ENCODE peak calls at places on chromosomes 5 and 9, in nine cellular contexts. F is GM23248, A is fibroblast of lung, V is neuronal stem cell, C is IMR-90, N is colonic mucosa, Z is SK-N-MC, B is HepG2, O is adipocyte. U is an unnamed sample.
A peak's percentile ranks its signal among the peaks of the same experiment; 100 is the strongest.

GRCh38 chr5:170307575-170308465 is 10.2 kb upstream of the LCP2 start:
- DNase-seq in F (peak; percentile 53), A (peak; percentile 38), V (peak; percentile 23), C (peak; percentile 63), N (peak; percentile 39), Z (no peak), B (no peak), O (no peak), U (peak; percentile 80)

GRCh38 chr5:125439243-125439642 is 692.8 kb upstream of the ZNF608 start:
- DNase-seq in F (no peak), A (no peak), V (no peak), C (no peak), N (no peak), Z (no peak), B (no peak), O (no peak), U (no peak)

GRCh38 chr5:176319827-176320554 is 41.6 kb downstream of the KIAA1191 start:
- DNase-seq in F (peak; percentile 22), A (peak; percentile 5), V (no peak), C (peak; percentile 6), N (no peak), Z (no peak), B (peak; percentile 18), O (peak; percentile 3), U (no peak)

GRCh38 chr5:152688561-152689274 is 283.6 kb upstream of the NMUR2 start:
- DNase-seq in F (peak; percentile 93), A (peak; percentile 99), V (no peak), C (peak; percentile 11), N (no peak), Z (no peak), B (no peak), O (peak; percentile 28), U (peak; percentile 75)

GRCh38 chr9:107243757-107244156 is 39.3 kb upstream of the RAD23B start:
- DNase-seq in F (peak; percentile 48), A (peak; percentile 94), V (no peak), C (peak; percentile 83), N (peak; percentile 82), Z (no peak), B (peak; percentile 89), O (peak; percentile 32), U (no peak)

GRCh38 chr5:172569862-172570558 is 71.1 kb upstream of the NEURL1B start:
- DNase-seq in F (no peak), A (no peak), V (no peak), C (no peak), N (peak; percentile 61), Z (no peak), B (no peak), O (no peak), U (peak; percentile 38)

GRCh38 chr5:174794941-174795672 is 70.7 kb downstream of the MSX2 start:
- DNase-seq in F (no peak), A (peak; percentile 76), V (no peak), C (no peak), N (no peak), Z (no peak), B (no peak), O (no peak), U (no peak)

GRCh38 chr9:15221746-15222145 is 85.3 kb downstream of the TTC39B start:
- DNase-seq in F (peak; percentile 69), A (no peak), V (no peak), C (no peak), N (no peak), Z (no peak), B (no peak), O (peak; percentile 69), U (no peak)

GRCh38 chr9:127809562-127810377 is 7.1 kb downstream of the FPGS start:
- DNase-seq in F (peak; percentile 56), A (peak; percentile 20), V (peak; percentile 51), C (no peak), N (peak; percentile 78), Z (no peak), B (no peak), O (no peak), U (no peak)

GRCh38 chr5:137954131-137954879 is 65.0 kb downstream of the PKD2L2 start:
- DNase-seq in F (peak; percentile 96), A (peak; percentile 93), V (no peak), C (peak; percentile 94), N (no peak), Z (peak; percentile 12), B (no peak), O (peak; percentile 94), U (no peak)

GRCh38 chr9:101477736-101478135 is 42.2 kb upstream of the ALDOB start:
- DNase-seq in F (peak; percentile 59), A (peak; percentile 35), V (no peak), C (peak; percentile 51), N (no peak), Z (no peak), B (no peak), O (no peak), U (no peak)

GRCh38 chr9:114434878-114435311 is 47.1 kb upstream of the AKNA start:
- DNase-seq in F (peak; percentile 53), A (peak; percentile 23), V (peak; percentile 37), C (peak; percentile 37), N (no peak), Z (no peak), B (peak; percentile 33), O (peak; percentile 64), U (no peak)

DNA sequence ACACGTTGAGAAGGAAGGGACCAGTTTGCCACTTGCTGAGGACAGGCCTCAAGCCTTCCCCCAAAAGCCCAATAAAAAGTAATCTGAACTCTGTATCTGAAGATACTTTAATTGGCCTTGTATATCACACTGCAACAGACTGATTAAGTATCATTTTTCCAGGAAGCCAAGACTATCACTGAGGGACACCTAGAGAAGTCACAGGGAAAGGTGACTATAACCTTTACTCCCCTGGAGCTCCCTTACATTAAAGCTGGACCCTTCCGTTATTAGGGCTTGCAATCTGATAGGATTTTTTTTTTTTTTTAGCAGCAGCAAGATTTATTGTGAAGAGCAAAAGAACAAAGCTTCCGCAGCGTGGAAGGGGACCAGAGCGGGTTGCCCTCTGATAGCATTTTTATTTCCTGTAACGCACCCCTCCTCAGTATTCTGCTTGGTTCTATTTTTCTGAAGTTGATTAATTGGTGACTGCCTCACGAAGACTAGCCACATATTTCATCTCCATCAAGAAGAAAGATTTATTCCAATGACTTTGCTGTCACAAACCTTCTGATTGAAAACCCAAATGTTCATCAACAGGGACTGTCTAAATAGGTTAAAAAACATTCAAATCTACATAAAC is 2.7 kb downstream of the CDC14B start:
- DNase-seq in F (no peak), A (no peak), V (no peak), C (no peak), N (no peak), Z (no peak), B (no peak), O (no peak), U (no peak)
- H3K9ac ChIP-seq in F (no peak overlapping the region), A (no peak overlapping the region), V (no peak overlapping the region), C (no peak overlapping the region), N (no peak overlapping the region), Z (no peak overlapping the region), B (peak overlapping the region; percentile 83), O (no peak overlapping the region), U (no peak overlapping the region)

GRCh38 chr5:180018661-180019060 is 52.9 kb downstream of the RNF130 start:
- DNase-seq in F (peak; percentile 13), A (peak; percentile 16), V (no peak), C (no peak), N (no peak), Z (no peak), B (no peak), O (peak; percentile 7), U (no peak)
- H3K9me3 ChIP-seq in F (no peaks in the 10 kb centered on the region), A (no peaks in the 10 kb centered on the region), V (peaks cover 15% of the 10 kb centered on the region), C (no peaks in the 10 kb centered on the region), N (no peaks in the 10 kb centered on the region), Z (no peaks in the 10 kb centered on the region), B (no peaks in the 10 kb centered on the region), O (no peaks in the 10 kb centered on the region), U (no peaks in the 10 kb centered on the region)

GRCh38 chr9:124834586-124834985 is 18.7 kb upstream of the WDR38 start:
- DNase-seq in F (peak; percentile 77), A (peak; percentile 89), V (no peak), C (peak; percentile 67), N (no peak), Z (no peak), B (no peak), O (no peak), U (peak; percentile 58)
- H3K9ac ChIP-seq in F (no peak overlapping the region), A (no peak overlapping the region), V (no peak overlapping the region), C (no peak overlapping the region), N (no peak overlapping the region), Z (no peak overlapping the region), B (peak overlapping the region; percentile 25), O (no peak overlapping the region), U (no peak overlapping the region)

DNA sequence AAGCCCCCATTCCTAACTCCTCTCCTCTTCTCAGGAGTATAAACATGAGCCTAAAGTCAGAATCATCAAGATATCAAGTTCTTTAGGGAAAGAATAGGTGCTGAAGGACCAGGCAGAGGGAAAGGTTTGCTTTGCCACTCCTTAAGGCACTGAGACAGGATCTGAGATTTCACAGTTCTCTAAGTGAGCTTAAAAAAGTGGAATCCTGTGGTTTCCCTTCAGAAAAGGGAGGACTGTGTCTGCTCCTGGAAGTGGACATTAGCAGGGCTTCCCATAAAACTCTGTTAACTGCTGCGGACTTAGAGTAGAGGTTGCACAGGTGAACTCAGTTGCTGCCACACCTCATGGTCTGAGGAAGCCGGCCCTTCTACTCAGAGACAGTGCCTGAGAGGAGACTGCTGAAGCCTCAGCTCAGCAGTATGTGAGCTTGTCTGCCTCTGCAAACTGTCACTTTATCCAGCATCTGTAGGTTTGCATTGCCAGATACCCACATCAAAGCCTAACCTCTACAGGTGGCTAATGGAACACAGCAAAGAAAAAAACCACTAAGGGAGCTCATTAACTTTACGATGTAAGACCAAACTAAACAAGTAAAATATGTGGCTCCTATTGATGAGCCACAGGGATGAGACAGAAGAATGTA is 42.9 kb downstream of the RIC1 start:
- DNase-seq in F (no peak), A (no peak), V (no peak), C (no peak), N (no peak), Z (no peak), B (no peak), O (no peak), U (no peak)
- H3K9me3 ChIP-seq in F (no peaks in the 10 kb centered on the region), A (no peaks in the 10 kb centered on the region), V (peaks cover 2% of the 10 kb centered on the region), C (peaks cover 3% of the 10 kb centered on the region), N (no peaks in the 10 kb centered on the region), Z (no peaks in the 10 kb centered on the region), B (no peaks in the 10 kb centered on the region), O (peaks cover 3% of the 10 kb centered on the region), U (no peaks in the 10 kb centered on the region)